ENCODE peak calls at places on chromosomes 1 and 21, in eight cellular contexts. F, O, E, S, T, N, D and M are unnamed samples.
A peak's percentile ranks its signal among the peaks of the same experiment; 100 is the strongest.

GRCh38 chr1:40451238-40451585 is 936 bp downstream of the ZFP69B start:
- DNase-seq in T (no peak), O (no peak), D (no peak), S (no peak), F (no peak), E (no peak), N (no peak), M (no peak)

GRCh38 chr1:223338811-223339746 is 24.9 kb downstream of the SUSD4 start:
- DNase-seq in E (no peak), T (no peak), F (no peak), N (no peak), O (no peak), D (no peak), S (no peak), M (no peak)

GRCh38 chr1:64523938-64524337 is 54.0 kb downstream of the CACHD1 start:
- DNase-seq in O (no peak), S (no peak), D (no peak), T (no peak), E (no peak), N (no peak), F (no peak), M (no peak)

GRCh38 chr1:10821388-10821787 is 24.9 kb upstream of the CASZ1 start:
- DNase-seq in N (no peak), D (no peak), O (no peak), T (no peak), S (no peak), F (no peak), E (no peak), M (no peak)

GRCh38 chr1:66239834-66240233 is 294.1 kb upstream of the SGIP1 start:
- DNase-seq in N (no peak), D (no peak), F (no peak), O (no peak), T (no peak), E (no peak), S (peak; percentile 35), M (no peak)

GRCh38 chr1:157505481-157506272 is 46.6 kb downstream of the FCRL5 start:
- DNase-seq in F (no peak), T (peak; percentile 76), N (peak; percentile 67), O (peak; percentile 82), D (peak; percentile 26), E (peak; percentile 16), S (peak; percentile 67), M (peak; percentile 75)

GRCh38 chr1:77831566-77831965 is 52.1 kb downstream of the MIGA1 start:
- DNase-seq in D (no peak), T (no peak), O (no peak), F (no peak), E (no peak), N (no peak), S (no peak), M (no peak)

GRCh38 chr21:45353200-45353599 is 51.8 kb upstream of the COL18A1 start:
- DNase-seq in S (no peak), N (no peak), E (no peak), D (no peak), F (peak; percentile 6), T (no peak), O (no peak), M (no peak)

GRCh38 chr1:219130536-219130935 is 43.1 kb upstream of the LYPLAL1 start:
- DNase-seq in D (no peak), O (no peak), N (no peak), E (no peak), T (no peak), S (peak; percentile 18), F (no peak), M (no peak)

GRCh38 chr1:151222130-151222529 is 23.8 kb downstream of the PIP5K1A start:
- DNase-seq in F (no peak), D (no peak), O (no peak), T (no peak), E (no peak), S (no peak), N (no peak), M (no peak)

GRCh38 chr1:17948594-17948993 is 159.0 kb upstream of the IGSF21 start:
- DNase-seq in E (no peak), S (no peak), T (no peak), D (no peak), N (no peak), O (no peak), F (no peak), M (no peak)

GRCh38 chr1:34156739-34157138 is 8.3 kb downstream of the CSMD2 start:
- DNase-seq in F (no peak), D (no peak), S (no peak), E (no peak), O (no peak), T (no peak), N (no peak), M (no peak)

GRCh38 chr1:37255111-37255795 is 219.1 kb upstream of the ZC3H12A start:
- DNase-seq in F (no peak), T (peak; percentile 29), N (peak; percentile 21), D (peak; percentile 19), E (no peak), O (no peak), S (peak; percentile 19), M (no peak)

GRCh38 chr1:54837002-54837853 is 36.1 kb upstream of the TTC22 start:
- DNase-seq in F (no peak), T (no peak), E (no peak), O (no peak), D (no peak), S (no peak), N (no peak), M (no peak)

GRCh38 chr1:15942661-15943514 is 33.0 kb downstream of the ZBTB17 start:
- DNase-seq in F (no peak), S (no peak), O (no peak), T (no peak), N (no peak), D (no peak), E (no peak), M (no peak)

GRCh38 chr1:171852273-171852672 is 11.0 kb downstream of the DNM3 start:
- DNase-seq in O (no peak), S (no peak), T (no peak), D (no peak), N (no peak), E (no peak), F (no peak), M (no peak)

DNA sequence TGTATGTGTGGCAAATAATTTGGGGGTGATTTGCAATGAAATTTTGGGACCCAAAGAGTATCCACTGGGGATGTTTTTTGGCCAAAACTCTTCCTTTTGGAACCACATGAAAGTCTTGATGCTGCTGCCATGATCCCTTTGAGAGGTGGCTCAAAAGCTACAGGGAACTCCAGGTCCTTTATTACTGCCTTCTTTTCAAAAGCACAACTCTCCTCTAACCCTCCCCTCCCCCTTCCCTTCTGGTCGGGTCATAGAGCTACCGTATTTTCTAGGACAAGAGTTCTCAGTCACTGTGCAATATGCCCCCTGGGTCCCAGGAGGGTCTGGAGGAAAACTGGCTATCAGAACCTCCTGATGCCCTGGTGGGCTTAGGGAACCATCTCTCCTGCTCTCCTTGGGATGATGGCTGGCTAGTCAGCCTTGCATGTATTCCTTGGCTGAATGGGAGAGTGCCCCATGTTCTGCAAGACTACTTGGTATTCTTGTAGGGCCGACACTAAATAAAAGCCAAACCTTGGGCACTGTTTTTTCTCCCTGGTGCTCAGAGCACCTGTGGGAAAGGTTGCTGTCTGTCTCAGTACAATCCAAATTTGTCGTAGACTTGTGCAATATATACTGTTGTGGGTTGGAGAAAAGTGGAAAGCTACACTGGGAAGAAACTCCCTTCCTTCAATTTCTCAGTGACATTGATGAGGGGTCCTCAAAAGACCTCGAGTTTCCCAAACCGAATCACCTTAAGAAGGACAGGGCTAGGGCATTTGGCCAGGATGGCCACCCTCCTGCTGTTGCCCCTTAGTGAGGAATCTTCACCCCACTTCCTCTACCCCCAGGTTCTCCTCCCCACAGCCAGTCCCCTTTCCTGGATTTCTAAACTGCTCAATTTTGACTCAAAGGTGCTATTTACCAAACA is 3.1 kb downstream of the BTG2 start:
- DNase-seq in O (no peak), F (no peak), N (peak; percentile 57), S (no peak), E (no peak), T (no peak), D (no peak), M (peak; percentile 43)
- H3K27ac ChIP-seq in O (peak overlapping the region; percentile 99), F (peak overlapping the region; percentile 99), N (peak overlapping the region; percentile 99), S (no peak overlapping the region), E (no peak overlapping the region), T (no peak overlapping the region), D (peak overlapping the region; percentile 96), M (peak overlapping the region; percentile 99)

GRCh38 chr1:184160236-184160635 is 108.7 kb downstream of the TSEN15 start:
- DNase-seq in S (peak; percentile 8), E (no peak), F (no peak), N (no peak), O (no peak), T (peak; percentile 50), D (no peak), M (no peak)
- H3K27ac ChIP-seq in S (no peak overlapping the region), E (no peak overlapping the region), F (no peak overlapping the region), N (no peak overlapping the region), O (peak overlapping the region; percentile 73), T (no peak overlapping the region), D (no peak overlapping the region), M (no peak overlapping the region)

GRCh38 chr1:26161408-26162219 is 2.7 kb downstream of the FAM110D start:
- DNase-seq in F (peak; percentile 70), S (peak; percentile 36), D (peak; percentile 54), O (peak; percentile 83), T (peak; percentile 48), N (peak; percentile 65), E (peak; percentile 57), M (peak; percentile 49)

GRCh38 chr1:26164036-26164927 is 4.5 kb downstream of the C1orf232 start:
- DNase-seq in N (peak; percentile 48), O (peak; percentile 83), T (peak; percentile 30), E (peak; percentile 33), S (peak; percentile 25), F (no peak), D (no peak), M (peak; percentile 28)

GRCh38 chr1:26163684-26164035 is 4.8 kb downstream of the FAM110D start:
- DNase-seq in D (no peak), N (no peak), T (no peak), S (no peak), F (no peak), O (no peak), E (no peak), M (no peak)

GRCh38 chr1:26160527-26161407 is 1.9 kb downstream of the FAM110D start:
- DNase-seq in D (no peak), T (no peak), F (no peak), O (peak; percentile 63), E (no peak), S (no peak), N (no peak), M (no peak)

DNA sequence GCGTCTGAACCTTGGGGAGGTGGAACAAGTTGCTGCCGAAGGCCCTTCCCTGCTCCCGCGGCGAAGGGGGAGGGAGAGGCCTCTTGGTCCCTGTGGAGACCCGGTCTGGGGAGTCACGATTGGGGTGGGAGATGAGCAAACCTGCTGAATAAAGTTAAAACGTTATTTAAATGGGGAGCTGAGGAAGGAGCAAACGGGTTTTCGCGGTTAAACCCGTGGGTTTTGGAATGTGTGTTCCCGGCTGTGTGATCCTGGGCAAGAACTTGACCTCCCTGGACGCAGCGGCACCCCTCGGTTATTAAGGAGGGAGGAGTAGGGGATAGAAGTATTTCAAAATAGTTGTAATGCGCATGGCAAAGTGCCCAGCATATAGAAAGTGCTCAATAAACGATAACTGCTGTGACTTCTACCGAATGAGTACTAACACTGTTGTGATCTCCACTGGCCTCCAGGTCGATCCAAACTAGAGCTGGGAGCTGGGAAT is 3.4 kb downstream of the FAM110D start:
- DNase-seq in D (no peak), F (no peak), O (no peak), N (no peak), T (peak; percentile 13), S (no peak), E (peak; percentile 42), M (no peak)
- H3K27ac ChIP-seq in D (no peak overlapping the region), F (no peak overlapping the region), O (no peak overlapping the region), N (peak overlapping the region; percentile 29), T (no peak overlapping the region), S (peak overlapping the region; percentile 60), E (no peak overlapping the region), M (no peak overlapping the region)

GRCh38 chr1:39154553-39155361 is 49.7 kb upstream of the MACF1 start:
- DNase-seq in F (no peak), D (no peak), E (peak; percentile 58), N (peak; percentile 19), T (peak; percentile 62), O (no peak), S (peak; percentile 46), M (peak; percentile 28)
- H3K27ac ChIP-seq in F (peak overlapping the region; percentile 59), D (no peak overlapping the region), E (peak overlapping the region; percentile 13), N (no peak overlapping the region), T (peak overlapping the region; percentile 62), O (peak overlapping the region; percentile 41), S (peak overlapping the region; percentile 38), M (peak overlapping the region; percentile 61)